ENCODE peak calls at places on chromosomes 2 and 18, in ten cellular contexts. S is cardiac muscle cell; L is nephron progenitor cell; F is stimulated activated CD4-positive, alpha-beta T cell treated with anti-CD3 and anti-CD28 coated beads, Interleukin-15, amount 100 ng/mL, for 1 hour; B is HS-27A; C is HTR-8/SVneo; W is activated T-helper 1 cell treated with anti-CD3 and anti-CD28 coated beads, Interleukin-12 subunit alpha, Interleukin-12 subunit beta, Interleukin-2, Interleukin-4 antibody, amounts not matched to agents 30 ng/mL and 10 ng/mL and 1 ng/mL, durations not matched to agents 14 hours and 24 hours and 36 hours; E is activated T-cell treated with anti-CD3 and anti-CD28 coated beads for 4 hours; V is NCI-H1436; D is A172. H is an unnamed sample.
A peak's percentile ranks its signal among the peaks of the same experiment; 100 is the strongest.

GRCh38 chr2:180442860-180443644 is 436.0 kb upstream of the CWC22 start:
- DNase-seq in B (no peak), L (no peak), D (no peak), V (no peak), W (no peak), F (no peak), E (no peak), S (no peak), C (no peak), H (no peak)

GRCh38 chr2:63861220-63861822 is 19.6 kb downstream of the UGP2 start:
- DNase-seq in W (peak; percentile 26), B (no peak), V (peak; percentile 11), D (peak; percentile 54), S (peak; percentile 57), C (no peak), L (peak; percentile 33), E (peak; percentile 58), F (peak; percentile 19), H (peak; percentile 54)

GRCh38 chr2:152012697-152013096 is 86.1 kb downstream of the CACNB4 start:
- DNase-seq in W (no peak), S (no peak), F (no peak), V (no peak), B (no peak), L (no peak), E (no peak), C (no peak), D (no peak), H (no peak)

GRCh38 chr18:8224576-8224975 is 384.7 kb upstream of the RAB12 start:
- DNase-seq in V (no peak), W (no peak), F (no peak), E (no peak), B (no peak), C (no peak), L (no peak), D (peak; percentile 35), S (no peak), H (no peak)

GRCh38 chr2:5877360-5877759 is 185.2 kb downstream of the SOX11 start:
- DNase-seq in D (peak; percentile 56), E (no peak), V (no peak), F (no peak), L (no peak), S (no peak), C (no peak), W (no peak), B (no peak), H (no peak)

GRCh38 chr2:18777250-18777812 is 188.0 kb upstream of the NT5C1B start:
- DNase-seq in F (no peak), E (no peak), L (peak; percentile 21), W (no peak), C (no peak), B (no peak), V (no peak), D (no peak), S (peak; percentile 74), H (peak; percentile 88)

GRCh38 chr2:206984206-206984605 is 44.9 kb downstream of the CPO start:
- DNase-seq in L (no peak), W (no peak), V (no peak), C (no peak), B (no peak), D (no peak), S (no peak), E (no peak), F (no peak), H (no peak)

GRCh38 chr2:119491776-119492525 is 32.3 kb downstream of the SCTR start:
- DNase-seq in F (no peak), S (peak; percentile 87), C (peak; percentile 85), V (no peak), L (no peak), B (peak; percentile 84), E (no peak), W (no peak), D (peak; percentile 96), H (peak; percentile 91)

GRCh38 chr2:97737421-97738235 is 24.3 kb downstream of the ZAP70 start:
- DNase-seq in E (no peak), W (no peak), V (no peak), F (no peak), C (no peak), B (no peak), D (no peak), S (no peak), L (no peak), H (no peak)

GRCh38 chr2:241760301-241760771 is 16.3 kb upstream of the GAL3ST2 start:
- DNase-seq in W (no peak), F (no peak), V (no peak), B (no peak), C (no peak), E (no peak), L (no peak), S (no peak), D (no peak), H (no peak)

GRCh38 chr2:129016972-129017371 is 698.3 kb upstream of the HS6ST1 start:
- DNase-seq in W (no peak), E (no peak), S (no peak), F (no peak), L (no peak), V (no peak), D (no peak), C (no peak), B (no peak), H (no peak)

GRCh38 chr2:63093512-63093911 is 42.9 kb downstream of the OTX1 start:
- DNase-seq in W (no peak), F (no peak), L (no peak), B (no peak), D (no peak), V (no peak), S (peak; percentile 1), C (no peak), E (no peak), H (no peak)

GRCh38 chr2:162317910-162318279 is 589 bp downstream of the IFIH1 start:
- DNase-seq in E (peak; percentile 7), S (no peak), W (peak; percentile 13), V (no peak), B (no peak), L (no peak), D (peak; percentile 28), F (no peak), C (no peak), H (no peak)